ENCODE peak calls at places on chromosomes 16 and 17, in four cellular contexts. W is A549, R is GM12878, P is HepG2. V is an unnamed sample.

GRCh38 chr17:5883775-5884665 is 186.2 kb upstream of the WSCD1 start:
- DNase-seq in W (no peak), R (no peak), P (no peak), V (no peak)

GRCh38 chr16:53822936-53823529 is 119.1 kb downstream of the FTO start:
- DNase-seq in W (no peak), R (peak), P (no peak), V (no peak)

GRCh38 chr17:50817142-50817751 is 18.1 kb upstream of the WFIKKN2 start:
- DNase-seq in W (peak), R (no peak), P (no peak), V (peak)

GRCh38 chr17:19883537-19884215 is 15.9 kb upstream of the ULK2 start:
- DNase-seq in W (no peak), R (no peak), P (no peak), V (no peak)

GRCh38 chr17:80819422-80820164 is 172.0 kb upstream of the CHMP6 start:
- DNase-seq in W (no peak), R (no peak), P (peak), V (peak)

GRCh38 chr16:8583712-8584111 is 6.6 kb downstream of the TMEM114 start:
- DNase-seq in W (no peak), R (no peak), P (no peak), V (no peak)

GRCh38 chr17:41522301-41523224 is 3.9 kb upstream of the KRT15 start:
- DNase-seq in W (no peak), R (no peak), P (no peak), V (no peak)

GRCh38 chr16:72910371-72910770 is 137.6 kb downstream of the ZFHX3 start:
- DNase-seq in W (no peak), R (no peak), P (no peak), V (no peak)

GRCh38 chr17:67490471-67490870 is 113.4 kb downstream of the PITPNC1 start:
- DNase-seq in W (no peak), R (no peak), P (no peak), V (no peak)

GRCh38 chr17:10268005-10268404 is 69.6 kb upstream of the GAS7 start:
- DNase-seq in W (no peak), R (no peak), P (no peak), V (no peak)

GRCh38 chr17:34616148-34616547 is 36.8 kb downstream of the TMEM132E start:
- DNase-seq in W (no peak), R (no peak), P (no peak), V (peak)

GRCh38 chr17:38572665-38573365 is 32.9 kb downstream of the SRCIN1 start:
- DNase-seq in W (peak), R (no peak), P (no peak), V (peak)

DNA sequence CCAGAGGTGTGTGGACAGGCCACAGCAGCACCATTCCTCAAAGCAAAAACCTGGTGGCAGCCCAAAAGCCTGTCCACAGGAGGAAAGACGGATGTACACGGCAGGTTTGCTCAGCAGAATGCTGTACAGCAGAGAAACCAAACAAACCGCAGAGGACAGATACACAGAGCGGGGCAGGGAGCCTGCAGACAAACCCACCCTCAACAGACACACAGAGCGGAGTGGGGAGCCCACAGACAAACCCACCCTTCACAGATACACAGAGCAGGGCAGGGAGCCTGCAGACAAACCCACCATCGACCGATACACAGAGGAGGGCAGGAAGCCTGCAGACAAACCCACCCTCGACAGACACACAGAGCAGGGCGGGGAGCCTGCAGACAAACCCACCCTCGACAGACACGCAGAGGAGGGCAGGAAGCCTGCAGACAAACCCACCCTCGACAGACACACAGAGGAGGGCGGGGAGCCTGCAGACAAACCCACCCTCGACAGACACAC is 53.0 kb upstream of the METRNL start:
- DNase-seq in W (no peak), R (no peak), P (no peak), V (no peak)
- TF ChIP-seq PBX3 in W (no peak), R (no peak), P (no peak), V (no peak)

GRCh38 chr16:71360378-71360777 is 1.9 kb downstream of the CALB2 start:
- DNase-seq in W (peak), R (no peak), P (peak), V (no peak)

GRCh38 chr16:71358464-71359031 is at the start of gene CALB2:
- DNase-seq in W (peak), R (no peak), P (peak), V (peak)

GRCh38 chr16:71359431-71359830 is 908 bp downstream of the CALB2 start:
- DNase-seq in W (no peak), R (no peak), P (no peak), V (no peak)

GRCh38 chr16:71356051-71356740 is 2.3 kb upstream of the CALB2 start:
- DNase-seq in W (no peak), R (no peak), P (no peak), V (no peak)

DNA sequence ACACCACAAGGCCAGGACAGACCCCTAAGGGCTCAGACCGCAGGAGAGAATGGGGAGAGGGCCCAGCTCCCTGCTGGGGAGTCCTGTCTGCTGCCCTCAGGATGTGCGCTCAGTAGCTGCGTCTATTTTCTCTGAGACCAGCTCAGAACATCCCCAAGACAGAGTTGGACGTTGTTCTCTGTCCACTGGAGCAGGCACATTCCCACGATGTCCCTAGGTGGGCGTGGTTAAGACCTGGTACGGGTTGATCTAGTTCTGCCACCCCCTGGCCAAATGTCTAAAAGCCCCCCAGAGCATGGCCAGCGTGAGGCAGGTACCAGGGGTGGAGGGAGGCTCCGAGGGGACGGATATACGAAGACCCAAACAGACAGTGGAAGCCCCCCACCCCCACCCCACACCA is 842 bp upstream of the CALB2 start:
- DNase-seq in W (no peak), R (no peak), P (no peak), V (peak)
- TF ChIP-seq PBX3 in W (no peak), R (no peak), P (no peak), V (no peak)

DNA sequence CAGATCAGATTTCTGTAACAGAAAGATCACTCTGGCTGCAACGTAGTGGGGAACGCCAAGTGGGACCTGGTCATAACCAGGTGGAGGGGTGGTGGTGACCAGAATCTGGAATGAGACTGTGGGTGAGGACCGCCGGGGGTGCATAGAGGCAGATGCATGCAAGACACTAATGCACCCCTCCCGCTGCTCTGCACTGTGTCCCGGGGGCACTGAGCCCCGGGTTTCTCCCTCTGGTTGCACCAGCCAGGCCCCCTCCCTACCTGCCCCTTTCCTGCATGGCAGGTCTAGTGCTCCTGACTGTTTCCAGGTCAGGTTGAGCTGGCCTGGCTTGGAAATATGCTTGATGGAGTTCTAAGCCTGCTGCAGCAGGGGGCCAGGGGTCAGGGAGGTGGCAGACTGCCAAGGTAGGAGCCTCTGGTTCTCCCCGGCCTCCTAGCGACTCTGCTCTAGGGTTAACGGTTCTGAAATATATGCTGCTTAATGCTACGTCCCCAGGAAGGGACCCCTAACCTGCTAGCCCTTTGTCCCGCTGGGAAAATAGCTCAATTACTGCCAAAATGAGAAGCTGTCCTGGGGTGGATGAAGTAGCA is 94.3 kb downstream of the SDK2 start:
- DNase-seq in W (no peak), R (no peak), P (no peak), V (peak)
- TF ChIP-seq PBX3 in W (no peak), R (no peak), P (no peak), V (no peak)

DNA sequence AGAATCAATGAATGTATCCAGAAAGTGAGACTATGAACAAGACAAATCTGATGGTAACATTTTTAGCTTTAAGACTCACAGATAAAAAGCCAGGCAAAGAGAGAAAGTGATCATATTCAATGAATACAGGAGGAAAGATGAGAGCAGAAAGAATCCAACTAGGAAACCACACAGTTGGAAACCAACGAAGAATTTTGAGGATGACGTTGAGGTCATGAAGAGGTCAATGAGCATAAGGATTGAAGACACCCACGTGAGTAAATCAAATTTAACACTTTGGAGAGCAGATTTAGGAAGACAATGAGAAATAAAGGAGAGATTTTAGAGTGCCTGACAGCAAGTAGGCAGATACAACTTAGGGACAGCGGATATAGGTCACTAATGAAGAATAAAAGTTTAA is 948.1 kb downstream of the KCNJ2 start:
- DNase-seq in W (no peak), R (no peak), P (no peak), V (no peak)
- TF ChIP-seq PBX3 in W (no peak), R (no peak), P (no peak), V (no peak)

GRCh38 chr17:31517524-31517923 is 126.0 kb downstream of the RAB11FIP4 start:
- DNase-seq in W (no peak), R (no peak), P (peak), V (peak)
- TF ChIP-seq PBX3 in W (no peak), R (no peak), P (no peak), V (no peak)

DNA sequence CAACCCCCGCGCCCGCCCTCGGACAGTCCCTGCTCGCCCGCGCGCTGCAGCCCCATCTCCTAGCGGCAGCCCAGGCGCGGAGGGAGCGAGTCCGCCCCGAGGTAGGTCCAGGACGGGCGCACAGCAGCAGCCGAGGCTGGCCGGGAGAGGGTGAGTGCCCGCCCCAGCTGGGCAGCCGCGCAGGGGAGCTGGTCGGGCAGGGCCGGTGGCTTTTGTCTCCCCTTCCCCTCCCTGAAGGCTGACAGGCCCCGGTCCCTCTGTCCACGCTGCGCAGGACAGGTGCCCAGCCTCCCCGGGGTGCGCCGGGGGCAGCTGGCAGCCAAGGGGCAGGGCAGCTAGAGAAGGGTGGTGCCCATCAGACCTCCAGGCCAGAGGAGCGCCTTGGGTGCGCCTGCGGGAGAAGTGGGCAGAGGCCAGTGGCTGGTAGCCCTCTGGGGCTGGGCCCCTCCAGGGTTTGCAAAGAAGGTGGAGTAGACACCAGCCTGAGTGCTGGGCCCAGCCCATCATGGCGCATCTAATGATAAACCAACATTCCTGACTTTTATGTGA is 278 bp downstream of the ITGB4 start:
- DNase-seq in W (peak), R (no peak), P (no peak), V (peak)
- TF ChIP-seq PBX3 in W (no peak), R (no peak), P (no peak), V (no peak)

GRCh38 chr16:82386771-82387170 is 216.7 kb upstream of the MPHOSPH6 start:
- DNase-seq in W (no peak), R (no peak), P (no peak), V (no peak)
- TF ChIP-seq PBX3 in W (no peak), R (no peak), P (no peak), V (no peak)